ENCODE peak calls at places on chromosome 19, in four cellular contexts. One of them, this sample, is unnamed.

GRCh38 chr19:41911889-41912731 is 16.1 kb downstream of the ERFL start:
- DNase-seq in fibroblast of lung: no peak
- DNase-seq in A549: no peak
- DNase-seq in astrocyte: no peak
- DNase-seq in this sample: peak; percentile 30

GRCh38 chr19:18978616-18979015 is 37.6 kb upstream of the HOMER3 start:
- DNase-seq in fibroblast of lung: no peak
- DNase-seq in A549: no peak
- DNase-seq in astrocyte: no peak
- DNase-seq in this sample: no peak

GRCh38 chr19:45496349-45496953 is 396 bp downstream of the RTN2 start:
- DNase-seq in fibroblast of lung: no peak
- DNase-seq in A549: no peak
- DNase-seq in astrocyte: no peak
- DNase-seq in this sample: no peak

GRCh38 chr19:41265376-41266153 is 1.4 kb downstream of the HNRNPUL1 start:
- DNase-seq in fibroblast of lung: peak; percentile 21
- DNase-seq in A549: peak; percentile 37
- DNase-seq in astrocyte: peak; percentile 13
- DNase-seq in this sample: peak; percentile 17

GRCh38 chr19:1045247-1045603 is 5.3 kb downstream of the ABCA7 start:
- DNase-seq in fibroblast of lung: no peak
- DNase-seq in A549: peak; percentile 91
- DNase-seq in astrocyte: no peak
- DNase-seq in this sample: peak; percentile 99

GRCh38 chr19:19459099-19459498 is 53.6 kb downstream of the GATAD2A start:
- DNase-seq in fibroblast of lung: peak; percentile 71
- DNase-seq in A549: no peak
- DNase-seq in astrocyte: peak; percentile 25
- DNase-seq in this sample: no peak

GRCh38 chr19:10551698-10552301 is 8.1 kb downstream of the ATG4D start:
- DNase-seq in fibroblast of lung: peak; percentile 22
- DNase-seq in A549: peak; percentile 72
- DNase-seq in astrocyte: no peak
- DNase-seq in this sample: peak; percentile 54

GRCh38 chr19:38070573-38070972 is 153.4 kb downstream of the DPF1 start:
- DNase-seq in fibroblast of lung: peak; percentile 43
- DNase-seq in A549: peak; percentile 88
- DNase-seq in astrocyte: peak; percentile 69
- DNase-seq in this sample: no peak

GRCh38 chr19:7981199-7981598 is 24.2 kb downstream of the ELAVL1 start:
- DNase-seq in fibroblast of lung: no peak
- DNase-seq in A549: no peak
- DNase-seq in astrocyte: no peak
- DNase-seq in this sample: no peak

GRCh38 chr19:47377801-47378200 is 28.7 kb downstream of the DHX34 start:
- DNase-seq in fibroblast of lung: no peak
- DNase-seq in A549: no peak
- DNase-seq in astrocyte: no peak
- DNase-seq in this sample: no peak

GRCh38 chr19:49106648-49107135 is 7.5 kb upstream of the LIN7B start:
- DNase-seq in fibroblast of lung: peak; percentile 41
- DNase-seq in A549: peak; percentile 87
- DNase-seq in astrocyte: no peak
- DNase-seq in this sample: peak; percentile 73

GRCh38 chr19:29119582-29119981 is 93.4 kb downstream of the UQCRFS1 start:
- DNase-seq in fibroblast of lung: no peak
- DNase-seq in A549: no peak
- DNase-seq in astrocyte: no peak
- DNase-seq in this sample: no peak

GRCh38 chr19:6362024-6362344 is 653 bp downstream of the CLPP start:
- DNase-seq in fibroblast of lung: no peak
- DNase-seq in A549: no peak
- DNase-seq in astrocyte: no peak
- DNase-seq in this sample: no peak

GRCh38 chr19:14002571-14003278 is 3.4 kb downstream of the RFX1 start:
- DNase-seq in fibroblast of lung: no peak
- DNase-seq in A549: no peak
- DNase-seq in astrocyte: no peak
- DNase-seq in this sample: peak; percentile 79

GRCh38 chr19:32351807-32352630 is 6.6 kb downstream of the ZNF507 start:
- DNase-seq in fibroblast of lung: peak; percentile 72
- DNase-seq in A549: no peak
- DNase-seq in astrocyte: peak; percentile 62
- DNase-seq in this sample: no peak

GRCh38 chr19:34675919-34676318 is 1.0 kb downstream of the SCGB2B2 start:
- DNase-seq in fibroblast of lung: no peak
- DNase-seq in A549: no peak
- DNase-seq in astrocyte: no peak
- DNase-seq in this sample: no peak

GRCh38 chr19:46622118-46622446 is 2.8 kb downstream of the PTGIR start:
- DNase-seq in fibroblast of lung: no peak
- DNase-seq in A549: no peak
- DNase-seq in astrocyte: no peak
- DNase-seq in this sample: no peak

GRCh38 chr19:46390121-46390858 is 23.1 kb downstream of the CCDC8 start:
- DNase-seq in fibroblast of lung: no peak
- DNase-seq in A549: no peak
- DNase-seq in astrocyte: no peak
- DNase-seq in this sample: no peak

GRCh38 chr19:40252395-40252794 is 25.9 kb upstream of the CCNP start:
- DNase-seq in fibroblast of lung: no peak
- DNase-seq in A549: no peak
- DNase-seq in astrocyte: no peak
- DNase-seq in this sample: no peak

GRCh38 chr19:35742121-35742724 is at the start of gene IGFLR1:
- DNase-seq in fibroblast of lung: no peak
- DNase-seq in A549: no peak
- DNase-seq in astrocyte: no peak
- DNase-seq in this sample: peak; percentile 75

GRCh38 chr19:16416996-16417395 is 54.8 kb downstream of the EPS15L1 start:
- DNase-seq in fibroblast of lung: no peak
- DNase-seq in A549: no peak
- DNase-seq in astrocyte: no peak
- DNase-seq in this sample: no peak

GRCh38 chr19:46639356-46640061 is 3.5 kb upstream of the GNG8 start:
- DNase-seq in fibroblast of lung: peak; percentile 65
- DNase-seq in A549: no peak
- DNase-seq in astrocyte: peak; percentile 24
- DNase-seq in this sample: no peak

GRCh38 chr19:50332264-50333038 is 3.3 kb upstream of the KCNC3 start:
- DNase-seq in fibroblast of lung: no peak
- DNase-seq in A549: no peak
- DNase-seq in astrocyte: no peak
- DNase-seq in this sample: no peak
- H3K4me2 ChIP-seq in fibroblast of lung: no peak overlapping the region
- H3K4me2 ChIP-seq in A549: peak overlapping the region; percentile 81
- H3K4me2 ChIP-seq in astrocyte: peak overlapping the region; percentile 81
- H3K4me2 ChIP-seq in this sample: peak overlapping the region; percentile 95

DNA sequence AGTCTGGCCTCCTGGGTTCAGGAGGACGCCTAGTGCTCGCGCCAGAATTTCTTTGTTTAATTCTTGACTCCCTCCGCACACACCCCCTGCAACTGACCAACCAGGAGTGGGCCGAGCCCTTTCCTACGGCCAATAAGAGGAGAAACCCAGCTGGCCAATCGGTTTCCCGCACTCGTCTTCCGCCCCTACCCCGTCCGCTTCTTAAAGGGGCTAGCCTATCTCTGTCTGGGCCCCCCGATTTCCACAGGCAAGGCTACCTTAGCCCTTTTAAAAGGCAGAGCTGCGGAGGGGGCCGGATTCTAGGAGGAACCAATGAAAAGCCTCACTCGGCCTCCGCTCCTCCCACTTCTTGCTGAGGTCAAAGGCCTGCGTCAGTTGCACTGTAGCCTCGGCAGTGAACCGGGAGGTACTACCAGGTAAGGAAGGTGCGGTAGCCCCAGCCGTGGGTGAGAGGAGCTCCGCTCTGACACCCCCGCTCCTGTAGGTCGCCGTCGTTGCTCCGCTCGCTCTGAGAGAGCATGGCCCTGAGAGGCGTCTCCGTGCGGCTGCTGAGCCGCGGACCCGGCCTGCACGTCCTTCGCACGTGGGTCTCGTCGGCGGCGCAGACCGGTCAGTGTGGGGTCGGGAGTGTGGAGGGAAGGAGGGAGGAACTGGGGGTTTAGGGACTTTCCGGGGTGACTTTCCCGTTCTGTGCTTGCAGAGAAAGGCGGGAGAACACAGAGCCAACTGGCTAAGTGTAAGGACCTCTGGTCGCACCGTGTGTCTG is at the start of gene GCDH:
- DNase-seq in fibroblast of lung: peak; percentile 99
- DNase-seq in A549: peak; percentile 97
- DNase-seq in astrocyte: peak; percentile 98
- DNase-seq in this sample: peak; percentile 99
- TF ChIP-seq CTCF in fibroblast of lung: no peak
- TF ChIP-seq CTCF in A549: no peak
- TF ChIP-seq CTCF in astrocyte: no peak
- TF ChIP-seq CTCF in this sample: no peak

DNA sequence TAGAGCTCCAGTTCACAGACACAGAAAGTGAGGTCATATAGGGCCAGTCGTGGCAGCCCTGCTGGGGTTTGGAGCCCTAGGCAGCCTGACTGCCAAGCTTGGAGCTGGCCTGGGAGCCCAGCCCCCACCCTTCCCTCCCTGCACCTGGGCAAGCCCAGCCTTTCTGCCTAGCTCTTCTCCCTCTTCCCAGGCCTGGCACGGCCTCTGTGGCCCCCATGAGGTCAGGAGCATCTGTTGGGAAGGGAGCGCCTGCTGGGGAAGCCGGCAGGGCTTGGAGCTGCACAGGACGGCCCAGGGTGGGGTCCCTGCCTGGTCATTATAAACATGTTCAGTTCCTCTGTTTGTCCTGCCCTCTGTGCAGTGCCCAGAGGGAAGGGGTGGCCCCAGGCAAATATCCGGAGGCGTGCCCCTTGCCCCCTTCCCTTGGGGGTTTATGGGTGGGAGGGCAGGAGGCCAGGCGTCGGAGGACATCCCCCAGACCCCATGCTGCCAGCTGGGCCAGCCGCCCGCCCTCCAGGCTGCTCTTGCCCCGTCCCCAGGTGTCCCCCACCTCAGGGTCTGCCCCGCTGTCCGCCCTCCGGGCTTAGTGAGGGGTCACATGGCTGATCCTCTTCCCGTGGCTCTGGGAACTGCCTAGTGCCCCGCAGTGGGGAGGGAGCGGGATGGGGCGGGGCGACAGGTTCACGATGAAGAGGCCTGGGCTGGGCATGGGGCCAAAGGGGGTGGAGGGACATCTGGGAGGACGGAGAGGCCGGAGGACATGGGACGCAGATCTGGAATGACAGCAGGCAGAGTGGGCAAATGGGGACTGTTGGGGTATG is 30.0 kb upstream of the NCCRP1 start:
- DNase-seq in fibroblast of lung: peak; percentile 21
- DNase-seq in A549: no peak
- DNase-seq in astrocyte: no peak
- DNase-seq in this sample: no peak
- H3K4me2 ChIP-seq in fibroblast of lung: no peak overlapping the region
- H3K4me2 ChIP-seq in A549: no peak overlapping the region
- H3K4me2 ChIP-seq in astrocyte: no peak overlapping the region
- H3K4me2 ChIP-seq in this sample: no peak overlapping the region

DNA sequence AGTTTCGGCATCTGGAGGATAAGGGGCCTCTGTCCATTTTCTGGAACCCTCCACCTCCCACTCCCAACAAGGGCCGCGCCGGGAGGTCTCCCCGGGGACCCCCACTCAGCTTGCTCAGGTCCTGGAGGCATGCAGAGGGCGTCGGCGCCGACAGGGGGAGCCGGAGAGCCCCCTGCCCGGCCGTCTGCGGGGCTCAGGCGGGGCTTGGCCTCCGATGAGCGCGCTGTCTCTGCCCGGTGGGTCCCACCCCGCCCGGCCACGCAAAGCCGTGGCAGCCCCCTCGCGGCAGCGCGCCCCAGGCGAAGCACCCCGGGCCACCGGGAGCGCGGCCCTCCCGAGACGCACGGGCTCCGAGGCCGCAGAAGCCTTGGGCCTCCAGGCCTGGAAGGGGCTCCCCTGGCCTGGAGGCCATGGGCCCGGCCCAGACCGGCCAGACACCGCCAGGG is 149.7 kb upstream of the ZNF536 start:
- DNase-seq in fibroblast of lung: no peak
- DNase-seq in A549: no peak
- DNase-seq in astrocyte: no peak
- DNase-seq in this sample: no peak
- TF ChIP-seq CTCF in fibroblast of lung: peak; percentile 33
- TF ChIP-seq CTCF in A549: peak; percentile 77
- TF ChIP-seq CTCF in astrocyte: no peak
- TF ChIP-seq CTCF in this sample: peak; percentile 70

GRCh38 chr19:2114218-2114617 is 17.5 kb downstream of the IZUMO4 start:
- DNase-seq in fibroblast of lung: no peak
- DNase-seq in A549: no peak
- DNase-seq in astrocyte: no peak
- DNase-seq in this sample: no peak
- H3K4me2 ChIP-seq in fibroblast of lung: no peak overlapping the region
- H3K4me2 ChIP-seq in A549: no peak overlapping the region
- H3K4me2 ChIP-seq in astrocyte: peak overlapping the region; percentile 41
- H3K4me2 ChIP-seq in this sample: no peak overlapping the region

GRCh38 chr19:4208385-4209094 is 20.8 kb upstream of the EBI3 start:
- DNase-seq in fibroblast of lung: no peak
- DNase-seq in A549: peak; percentile 62
- DNase-seq in astrocyte: peak; percentile 16
- DNase-seq in this sample: peak; percentile 53
- TF ChIP-seq CTCF in fibroblast of lung: peak; percentile 52
- TF ChIP-seq CTCF in A549: peak; percentile 58
- TF ChIP-seq CTCF in astrocyte: peak; percentile 44
- TF ChIP-seq CTCF in this sample: peak; percentile 78

This sample was measured in OCI-LY7.